ENCODE peak calls at places on chromosomes 2 and 18, in six cellular contexts. E is IMR-90, B is HepG2, J is A549, W is SK-N-SH, Y is K562. F is an unnamed sample.

GRCh38 chr2:70044290-70045040 is 42.8 kb upstream of the PCBP1 start:
- DNase-seq in E (no peak), B (no peak), J (no peak), W (no peak), Y (no peak), F (no peak)

GRCh38 chr2:237874585-237875161 is 15.2 kb downstream of the RAMP1 start:
- DNase-seq in E (peak), B (no peak), J (peak), W (no peak), Y (no peak), F (no peak)

GRCh38 chr2:233974530-233975071 is 57.4 kb downstream of the TRPM8 start:
- DNase-seq in E (peak), B (peak), J (peak), W (peak), Y (no peak), F (no peak)

GRCh38 chr18:48997985-48998831 is 47.4 kb upstream of the SMAD7 start:
- DNase-seq in E (peak), B (peak), J (peak), W (peak), Y (peak), F (no peak)

GRCh38 chr2:240717681-240718581 is 26.3 kb downstream of the AQP12A start:
- DNase-seq in E (no peak), B (no peak), J (no peak), W (no peak), Y (no peak), F (no peak)

GRCh38 chr18:22167471-22168151 is 1.8 kb upstream of the GATA6 start:
- DNase-seq in E (no peak), B (no peak), J (peak), W (peak), Y (no peak), F (no peak)

GRCh38 chr2:19035238-19035637 is 323.2 kb downstream of the OSR1 start:
- DNase-seq in E (peak), B (no peak), J (no peak), W (no peak), Y (no peak), F (no peak)

GRCh38 chr2:219369447-219369861 is 18.3 kb downstream of the DNPEP start:
- DNase-seq in E (peak), B (no peak), J (no peak), W (no peak), Y (no peak), F (no peak)

GRCh38 chr2:144648837-144649485 is 129.0 kb upstream of the ZEB2 start:
- DNase-seq in E (no peak), B (no peak), J (no peak), W (no peak), Y (no peak), F (no peak)

GRCh38 chr2:128765822-128766221 is 447.2 kb upstream of the HS6ST1 start:
- DNase-seq in E (no peak), B (no peak), J (no peak), W (no peak), Y (no peak), F (no peak)

GRCh38 chr2:197307933-197308521 is 2.6 kb downstream of the ANKRD44 start:
- DNase-seq in E (no peak), B (no peak), J (no peak), W (no peak), Y (no peak), F (no peak)

GRCh38 chr2:142585785-142586184 is 291.7 kb upstream of the KYNU start:
- DNase-seq in E (no peak), B (no peak), J (no peak), W (no peak), Y (no peak), F (peak)

GRCh38 chr18:477565-477964 is 22.9 kb downstream of the COLEC12 start:
- DNase-seq in E (no peak), B (peak), J (peak), W (no peak), Y (peak), F (no peak)

GRCh38 chr18:476368-476767 is 24.1 kb downstream of the COLEC12 start:
- DNase-seq in E (no peak), B (no peak), J (no peak), W (no peak), Y (no peak), F (no peak)

GRCh38 chr18:474416-474815 is 26.1 kb downstream of the COLEC12 start:
- DNase-seq in E (no peak), B (no peak), J (no peak), W (no peak), Y (no peak), F (no peak)

GRCh38 chr18:475202-475624 is 25.3 kb downstream of the COLEC12 start:
- DNase-seq in E (peak), B (peak), J (no peak), W (no peak), Y (no peak), F (no peak)

GRCh38 chr18:478679-479078 is 21.8 kb downstream of the COLEC12 start:
- DNase-seq in E (peak), B (no peak), J (no peak), W (no peak), Y (no peak), F (no peak)
- H3K4me2 ChIP-seq in E (no peak), B (peak), J (no peak), W (peak), Y (no peak), F (no peak)

GRCh38 chr2:119419803-119420508 is 11.7 kb upstream of the TMEM37 start:
- DNase-seq in E (no peak), B (no peak), J (no peak), W (no peak), Y (no peak), F (no peak)
- TF ChIP-seq RFX5 in E (no peak), B (no peak), J (no peak), W (no peak), Y (no peak), F (no peak)

GRCh38 chr2:120251863-120252206 is 817 bp upstream of the RALB start:
- DNase-seq in E (no peak), B (no peak), J (no peak), W (no peak), Y (peak), F (no peak)

GRCh38 chr2:120252207-120253020 is at the start of gene RALB:
- DNase-seq in E (peak), B (peak), J (peak), W (peak), Y (peak), F (peak)

GRCh38 chr2:120251077-120251476 is 1.6 kb upstream of the RALB start:
- DNase-seq in E (no peak), B (no peak), J (no peak), W (no peak), Y (peak), F (no peak)

GRCh38 chr2:120253021-120253882 is 600 bp downstream of the RALB start:
- DNase-seq in E (peak), B (peak), J (peak), W (peak), Y (peak), F (no peak)

DNA sequence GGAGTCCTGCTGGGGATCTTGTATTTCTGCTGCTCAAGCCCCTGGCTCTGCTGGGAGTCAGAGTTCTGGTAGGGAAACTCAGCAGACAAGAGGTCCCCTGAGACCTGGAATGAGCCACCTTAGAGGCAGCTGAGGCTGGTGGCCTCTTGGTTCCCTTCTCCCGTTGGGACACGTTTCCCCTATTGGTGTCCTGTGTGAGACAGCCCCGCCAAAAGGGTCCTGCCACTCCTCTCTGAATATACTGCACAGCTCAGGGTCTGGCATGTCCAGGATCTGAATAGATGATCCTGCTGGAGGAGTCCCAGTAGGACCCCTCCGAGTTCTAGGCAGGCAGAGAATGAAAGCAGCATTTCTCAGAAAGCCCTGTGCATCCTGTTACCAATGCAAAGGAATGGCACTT is 2.0 kb upstream of the RALB start:
- DNase-seq in E (no peak), B (no peak), J (no peak), W (no peak), Y (no peak), F (no peak)
- H3K4me2 ChIP-seq in E (no peak), B (no peak), J (no peak), W (no peak), Y (no peak), F (no peak)

DNA sequence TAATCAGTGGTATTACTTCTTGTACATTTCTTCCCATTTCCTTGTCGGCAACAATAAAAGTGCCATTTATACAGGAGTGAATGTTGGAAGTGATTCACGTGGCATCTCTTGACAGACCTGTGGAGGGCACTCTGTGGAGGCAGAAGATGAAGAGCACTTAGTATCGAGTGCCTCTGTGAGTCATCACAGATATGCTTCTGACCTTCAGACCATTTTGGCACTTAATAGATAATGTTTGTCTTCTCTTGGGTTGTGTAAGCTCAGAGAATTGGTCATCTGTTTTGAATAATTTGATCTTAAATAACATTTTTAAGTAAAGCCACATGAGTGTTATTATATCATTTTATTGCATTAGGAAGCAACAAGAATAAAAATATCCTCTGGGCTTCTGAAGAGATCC is 305.5 kb downstream of the PTPRM start:
- DNase-seq in E (peak), B (peak), J (peak), W (peak), Y (no peak), F (no peak)
- TF ChIP-seq RFX5 in E (no peak), B (no peak), J (no peak), W (no peak), Y (no peak), F (no peak)